ENCODE peak calls at places on chromosomes 3 and 15, in four cellular contexts. B, I, N and K are unnamed samples.

GRCh38 chr3:42502429-42503250 is at the start of gene VIPR1:
- DNase-seq in B (peak), I (peak), N (peak), K (no peak)

GRCh38 chr3:71360170-71360569 is 223.4 kb downstream of the FOXP1 start:
- DNase-seq in B (no peak), I (no peak), N (no peak), K (no peak)

GRCh38 chr3:38479431-38480092 is 16.6 kb upstream of the EXOG start:
- DNase-seq in B (peak), I (peak), N (peak), K (peak)

GRCh38 chr3:156806698-156807097 is 19.5 kb upstream of the LEKR1 start:
- DNase-seq in B (no peak), I (no peak), N (no peak), K (no peak)

GRCh38 chr3:76753599-76753998 is 286.3 kb upstream of the ROBO2 start:
- DNase-seq in B (no peak), I (no peak), N (no peak), K (no peak)

GRCh38 chr3:15097889-15098288 is 1.1 kb downstream of the RBSN start:
- DNase-seq in B (peak), I (peak), N (peak), K (peak)

GRCh38 chr3:36546196-36546595 is 165.9 kb downstream of the STAC start:
- DNase-seq in B (no peak), I (peak), N (no peak), K (peak)

GRCh38 chr3:141050913-141051632 is at the start of gene SPSB4:
- DNase-seq in B (peak), I (peak), N (peak), K (no peak)

GRCh38 chr15:25693321-25694237 is 169.5 kb downstream of the ATP10A start:
- DNase-seq in B (no peak), I (peak), N (peak), K (peak)

GRCh38 chr15:59662260-59662659 is 4.9 kb upstream of the GTF2A2 start:
- DNase-seq in B (no peak), I (no peak), N (no peak), K (no peak)

GRCh38 chr3:152051501-152052404 is 178.3 kb downstream of the SUCNR1 start:
- DNase-seq in B (peak), I (peak), N (no peak), K (peak)

GRCh38 chr3:126208618-126209256 is 28.4 kb upstream of the ALDH1L1 start:
- DNase-seq in B (peak), I (peak), N (peak), K (peak)

GRCh38 chr3:189267981-189268613 is 96.3 kb downstream of the TPRG1 start:
- DNase-seq in B (peak), I (no peak), N (peak), K (peak)

GRCh38 chr3:107796786-107797185 is 274.0 kb downstream of the BBX start:
- DNase-seq in B (peak), I (peak), N (peak), K (peak)

GRCh38 chr15:74845208-74845568 is 2.2 kb upstream of the ULK3 start:
- DNase-seq in B (no peak), I (no peak), N (no peak), K (no peak)

GRCh38 chr15:101167791-101168462 is 83.9 kb downstream of the CHSY1 start:
- DNase-seq in B (peak), I (peak), N (peak), K (peak)

GRCh38 chr3:23629181-23629893 is 176.4 kb upstream of the UBE2E1 start:
- DNase-seq in B (peak), I (peak), N (peak), K (peak)

GRCh38 chr3:153277029-153277428 is 115.0 kb downstream of the RAP2B start:
- DNase-seq in B (peak), I (no peak), N (peak), K (peak)

GRCh38 chr3:107826727-107827126 is 264.1 kb downstream of the CD47 start:
- DNase-seq in B (no peak), I (no peak), N (no peak), K (no peak)

GRCh38 chr3:80696280-80696679 is 928.5 kb upstream of the ROBO1 start:
- DNase-seq in B (no peak), I (no peak), N (no peak), K (no peak)

GRCh38 chr3:138578961-138579574 is 15.0 kb downstream of the CEP70 start:
- DNase-seq in B (no peak), I (no peak), N (no peak), K (no peak)

GRCh38 chr15:85407421-85408269 is 27.2 kb downstream of the AKAP13 start:
- DNase-seq in B (peak), I (peak), N (peak), K (peak)

GRCh38 chr15:41492597-41493204 is 973 bp upstream of the ITPKA start:
- DNase-seq in B (no peak), I (no peak), N (no peak), K (no peak)

GRCh38 chr3:97917813-97918536 is 54.3 kb downstream of the RIOX2 start:
- DNase-seq in B (peak), I (no peak), N (peak), K (no peak)

GRCh38 chr3:3998140-3998977 is 199.1 kb downstream of the LRRN1 start:
- DNase-seq in B (peak), I (peak), N (no peak), K (peak)

GRCh38 chr15:101267320-101268104 is 9.8 kb downstream of the SELENOS start:
- DNase-seq in B (peak), I (no peak), N (peak), K (peak)

GRCh38 chr3:116337229-116337628 is 108.1 kb downstream of the LSAMP start:
- DNase-seq in B (no peak), I (no peak), N (no peak), K (no peak)

GRCh38 chr3:126659915-126660886 is 5.3 kb upstream of the TXNRD3 start:
- DNase-seq in B (no peak), I (no peak), N (peak), K (peak)

GRCh38 chr3:12753275-12754028 is 5.6 kb downstream of the TMEM40 start:
- DNase-seq in B (peak), I (no peak), N (no peak), K (no peak)

GRCh38 chr15:67542192-67542461 is 376 bp upstream of the MAP2K5 start:
- DNase-seq in B (no peak), I (no peak), N (no peak), K (no peak)

GRCh38 chr3:4474683-4475490 is 7.8 kb upstream of the SUMF1 start:
- DNase-seq in B (peak), I (peak), N (peak), K (peak)

GRCh38 chr3:126973814-126974213 is 9.1 kb upstream of the PLXNA1 start:
- DNase-seq in B (no peak), I (no peak), N (no peak), K (no peak)

GRCh38 chr3:31568649-31569048 is 35.9 kb downstream of the STT3B start:
- DNase-seq in B (no peak), I (no peak), N (no peak), K (no peak)

GRCh38 chr3:32194653-32195052 is 43.8 kb upstream of the CMTM8 start:
- DNase-seq in B (peak), I (no peak), N (no peak), K (no peak)

GRCh38 chr3:170585937-170586310 is at the start of gene SLC7A14:
- DNase-seq in B (peak), I (peak), N (no peak), K (no peak)

GRCh38 chr3:193560870-193561269 is 6.2 kb upstream of the ATP13A4 start:
- DNase-seq in B (peak), I (no peak), N (no peak), K (no peak)

GRCh38 chr15:73941044-73941443 is 14.8 kb downstream of the LOXL1 start:
- DNase-seq in B (peak), I (peak), N (peak), K (peak)

GRCh38 chr3:123385072-123385471 is 63.8 kb downstream of the ADCY5 start:
- DNase-seq in B (no peak), I (peak), N (no peak), K (no peak)

GRCh38 chr3:140898340-140899180 is 43.1 kb upstream of the SLC25A36 start:
- DNase-seq in B (peak), I (peak), N (peak), K (peak)